ENCODE peak calls at places on chromosomes 13 and 19, in seven cellular contexts. One of them, this sample, is unnamed.

GRCh38 chr19:8324186-8325050 is 3.1 kb downstream of the RPS28 start:
- DNase-seq in GM13976: no peak
- DNase-seq in mammary epithelial cell: no peak
- DNase-seq in endodermal cell: peak; percentile 79
- DNase-seq in vagina: no peak
- DNase-seq in WTC11: no peak
- DNase-seq in mucosa of descending colon: peak; percentile 58
- DNase-seq in this sample: no peak

GRCh38 chr13:114115191-114115671 is 17.2 kb downstream of the RASA3 start:
- DNase-seq in GM13976: no peak
- DNase-seq in mammary epithelial cell: peak; percentile 19
- DNase-seq in endodermal cell: peak; percentile 51
- DNase-seq in vagina: no peak
- DNase-seq in WTC11: peak; percentile 8
- DNase-seq in mucosa of descending colon: peak; percentile 86
- DNase-seq in this sample: no peak

GRCh38 chr13:110388141-110388943 is 81.3 kb downstream of the COL4A2 start:
- DNase-seq in GM13976: no peak
- DNase-seq in mammary epithelial cell: peak; percentile 58
- DNase-seq in endodermal cell: peak; percentile 62
- DNase-seq in vagina: no peak
- DNase-seq in WTC11: peak; percentile 29
- DNase-seq in mucosa of descending colon: peak; percentile 34
- DNase-seq in this sample: no peak

GRCh38 chr19:35166100-35167063 is 11.8 kb downstream of the FXYD5 start:
- DNase-seq in GM13976: no peak
- DNase-seq in mammary epithelial cell: peak; percentile 90
- DNase-seq in endodermal cell: no peak
- DNase-seq in vagina: no peak
- DNase-seq in WTC11: no peak
- DNase-seq in mucosa of descending colon: no peak
- DNase-seq in this sample: no peak

GRCh38 chr13:61339054-61339621 is 76.5 kb downstream of the PCDH20 start:
- DNase-seq in GM13976: no peak
- DNase-seq in mammary epithelial cell: no peak
- DNase-seq in endodermal cell: no peak
- DNase-seq in vagina: no peak
- DNase-seq in WTC11: peak; percentile 19
- DNase-seq in mucosa of descending colon: no peak
- DNase-seq in this sample: no peak

GRCh38 chr13:48559638-48560320 is 26.9 kb upstream of the RCBTB2 start:
- DNase-seq in GM13976: no peak
- DNase-seq in mammary epithelial cell: peak; percentile 84
- DNase-seq in endodermal cell: no peak
- DNase-seq in vagina: no peak
- DNase-seq in WTC11: no peak
- DNase-seq in mucosa of descending colon: no peak
- DNase-seq in this sample: no peak

GRCh38 chr13:94390881-94391280 is 88.6 kb downstream of the DCT start:
- DNase-seq in GM13976: no peak
- DNase-seq in mammary epithelial cell: no peak
- DNase-seq in endodermal cell: no peak
- DNase-seq in vagina: no peak
- DNase-seq in WTC11: no peak
- DNase-seq in mucosa of descending colon: no peak
- DNase-seq in this sample: no peak

GRCh38 chr13:66503890-66504289 is 726.2 kb downstream of the PCDH9 start:
- DNase-seq in GM13976: no peak
- DNase-seq in mammary epithelial cell: no peak
- DNase-seq in endodermal cell: peak; percentile 59
- DNase-seq in vagina: no peak
- DNase-seq in WTC11: no peak
- DNase-seq in mucosa of descending colon: no peak
- DNase-seq in this sample: no peak

GRCh38 chr13:24265453-24265852 is 43.9 kb upstream of the C1QTNF9 start:
- DNase-seq in GM13976: no peak
- DNase-seq in mammary epithelial cell: no peak
- DNase-seq in endodermal cell: no peak
- DNase-seq in vagina: no peak
- DNase-seq in WTC11: no peak
- DNase-seq in mucosa of descending colon: no peak
- DNase-seq in this sample: no peak

GRCh38 chr13:45198924-45199323 is 1.9 kb downstream of the KCTD4 start:
- DNase-seq in GM13976: no peak
- DNase-seq in mammary epithelial cell: no peak
- DNase-seq in endodermal cell: no peak
- DNase-seq in vagina: no peak
- DNase-seq in WTC11: no peak
- DNase-seq in mucosa of descending colon: no peak
- DNase-seq in this sample: no peak

GRCh38 chr13:60397693-60398437 is 845 bp downstream of the TDRD3 start:
- DNase-seq in GM13976: peak; percentile 63
- DNase-seq in mammary epithelial cell: peak; percentile 60
- DNase-seq in endodermal cell: peak; percentile 87
- DNase-seq in vagina: no peak
- DNase-seq in WTC11: peak; percentile 79
- DNase-seq in mucosa of descending colon: peak; percentile 79
- DNase-seq in this sample: no peak

GRCh38 chr19:8629184-8629583 is 1.2 kb upstream of the NFILZ start:
- DNase-seq in GM13976: no peak
- DNase-seq in mammary epithelial cell: no peak
- DNase-seq in endodermal cell: no peak
- DNase-seq in vagina: no peak
- DNase-seq in WTC11: no peak
- DNase-seq in mucosa of descending colon: no peak
- DNase-seq in this sample: no peak

GRCh38 chr19:9040131-9040530 is 29.9 kb upstream of the MUC16 start:
- DNase-seq in GM13976: no peak
- DNase-seq in mammary epithelial cell: peak; percentile 3
- DNase-seq in endodermal cell: no peak
- DNase-seq in vagina: no peak
- DNase-seq in WTC11: no peak
- DNase-seq in mucosa of descending colon: no peak
- DNase-seq in this sample: no peak

GRCh38 chr13:89279374-89279773 is 1608.2 kb downstream of the SLITRK5 start:
- DNase-seq in GM13976: no peak
- DNase-seq in mammary epithelial cell: no peak
- DNase-seq in endodermal cell: no peak
- DNase-seq in vagina: no peak
- DNase-seq in WTC11: no peak
- DNase-seq in mucosa of descending colon: no peak
- DNase-seq in this sample: no peak

GRCh38 chr19:15115080-15115479 is 7.9 kb downstream of the SYDE1 start:
- DNase-seq in GM13976: no peak
- DNase-seq in mammary epithelial cell: no peak
- DNase-seq in endodermal cell: no peak
- DNase-seq in vagina: no peak
- DNase-seq in WTC11: no peak
- DNase-seq in mucosa of descending colon: no peak
- DNase-seq in this sample: no peak

GRCh38 chr13:100836696-100837095 is 162.1 kb upstream of the TMTC4 start:
- DNase-seq in GM13976: no peak
- DNase-seq in mammary epithelial cell: peak; percentile 4
- DNase-seq in endodermal cell: no peak
- DNase-seq in vagina: no peak
- DNase-seq in WTC11: no peak
- DNase-seq in mucosa of descending colon: no peak
- DNase-seq in this sample: no peak

GRCh38 chr19:34241513-34242337 is 12.6 kb upstream of the GARRE1 start:
- DNase-seq in GM13976: peak; percentile 48
- DNase-seq in mammary epithelial cell: no peak
- DNase-seq in endodermal cell: peak; percentile 95
- DNase-seq in vagina: no peak
- DNase-seq in WTC11: peak; percentile 87
- DNase-seq in mucosa of descending colon: peak; percentile 69
- DNase-seq in this sample: no peak

GRCh38 chr13:72567566-72567965 is 159.9 kb downstream of the MZT1 start:
- DNase-seq in GM13976: no peak
- DNase-seq in mammary epithelial cell: no peak
- DNase-seq in endodermal cell: peak; percentile 54
- DNase-seq in vagina: no peak
- DNase-seq in WTC11: no peak
- DNase-seq in mucosa of descending colon: no peak
- DNase-seq in this sample: no peak
- TF ChIP-seq CTCF in GM13976: no peak
- TF ChIP-seq CTCF in mammary epithelial cell: peak; percentile 21
- TF ChIP-seq CTCF in endodermal cell: peak; percentile 61
- TF ChIP-seq CTCF in vagina: no peak
- TF ChIP-seq CTCF in WTC11: no peak
- TF ChIP-seq CTCF in mucosa of descending colon: no peak
- TF ChIP-seq CTCF in this sample: no peak

GRCh38 chr19:50703915-50704548 is 15.6 kb downstream of the SHANK1 start:
- DNase-seq in GM13976: no peak
- DNase-seq in mammary epithelial cell: no peak
- DNase-seq in endodermal cell: peak; percentile 83
- DNase-seq in vagina: no peak
- DNase-seq in WTC11: no peak
- DNase-seq in mucosa of descending colon: no peak
- DNase-seq in this sample: no peak
- TF ChIP-seq CTCF in GM13976: no peak
- TF ChIP-seq CTCF in mammary epithelial cell: peak; percentile 21
- TF ChIP-seq CTCF in endodermal cell: peak; percentile 73
- TF ChIP-seq CTCF in vagina: no peak
- TF ChIP-seq CTCF in WTC11: no peak
- TF ChIP-seq CTCF in mucosa of descending colon: no peak
- TF ChIP-seq CTCF in this sample: peak; percentile 43

DNA sequence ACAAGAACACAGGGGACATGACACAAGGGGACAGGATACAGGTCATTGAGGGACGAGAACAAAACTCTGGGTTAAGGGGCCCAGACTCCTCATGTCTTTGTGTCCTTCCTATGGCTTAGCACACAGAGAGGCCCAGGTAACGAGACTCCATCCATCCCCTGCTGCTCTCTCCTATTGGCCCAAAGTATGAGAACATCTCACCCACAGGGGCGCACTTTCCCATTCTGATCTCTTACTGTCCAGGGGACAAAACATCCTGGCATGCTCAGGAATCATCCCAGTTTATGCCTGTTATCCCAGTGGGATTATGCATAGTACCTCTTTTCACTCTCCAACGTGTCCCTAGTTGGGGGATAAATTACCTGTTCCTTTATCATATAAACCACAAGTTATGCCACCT is 19.2 kb downstream of the C13orf42 start:
- DNase-seq in GM13976: no peak
- DNase-seq in mammary epithelial cell: no peak
- DNase-seq in endodermal cell: peak; percentile 63
- DNase-seq in vagina: no peak
- DNase-seq in WTC11: no peak
- DNase-seq in mucosa of descending colon: no peak
- DNase-seq in this sample: no peak
- TF ChIP-seq CTCF in GM13976: no peak
- TF ChIP-seq CTCF in mammary epithelial cell: no peak
- TF ChIP-seq CTCF in endodermal cell: peak; percentile 32
- TF ChIP-seq CTCF in vagina: no peak
- TF ChIP-seq CTCF in WTC11: no peak
- TF ChIP-seq CTCF in mucosa of descending colon: no peak
- TF ChIP-seq CTCF in this sample: no peak

DNA sequence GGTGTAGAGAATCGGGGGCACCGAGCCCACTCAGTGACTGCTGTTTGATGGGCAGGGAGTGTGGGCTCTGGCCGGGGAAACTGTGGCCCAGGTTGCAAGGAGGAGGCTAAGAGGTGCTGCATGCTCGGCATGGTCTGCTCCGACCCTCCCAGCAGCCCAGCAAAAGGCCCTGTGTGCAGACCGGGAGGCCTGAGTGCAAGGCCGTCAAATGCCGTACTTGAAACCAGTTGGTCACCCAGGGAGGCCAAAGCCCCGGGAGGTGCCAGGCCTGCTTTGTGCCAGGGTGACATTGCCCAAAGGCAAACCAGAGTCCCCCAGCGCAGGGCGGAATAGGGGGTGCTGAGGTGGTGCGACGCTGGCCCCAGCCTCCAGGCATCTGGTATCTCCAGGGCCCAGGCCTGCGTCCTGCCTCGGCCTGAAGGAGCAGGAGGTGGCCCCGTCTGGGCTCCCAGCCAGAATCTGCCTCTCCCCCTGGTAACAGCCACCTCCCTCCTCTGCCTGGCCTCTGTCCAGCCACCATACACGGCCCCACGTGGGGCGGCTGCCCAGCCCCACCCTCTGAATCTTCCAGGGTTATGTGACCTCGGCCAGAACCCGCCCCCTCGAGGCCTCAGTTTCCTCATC is 4.0 kb downstream of the PIK3R2 start:
- DNase-seq in GM13976: no peak
- DNase-seq in mammary epithelial cell: peak; percentile 88
- DNase-seq in endodermal cell: no peak
- DNase-seq in vagina: no peak
- DNase-seq in WTC11: no peak
- DNase-seq in mucosa of descending colon: peak; percentile 96
- DNase-seq in this sample: no peak
- TF ChIP-seq CTCF in GM13976: no peak
- TF ChIP-seq CTCF in mammary epithelial cell: no peak
- TF ChIP-seq CTCF in endodermal cell: no peak
- TF ChIP-seq CTCF in vagina: no peak
- TF ChIP-seq CTCF in WTC11: no peak
- TF ChIP-seq CTCF in mucosa of descending colon: no peak
- TF ChIP-seq CTCF in this sample: no peak

GRCh38 chr13:37869756-37870488 is at the start of gene TRPC4:
- DNase-seq in GM13976: peak; percentile 25
- DNase-seq in mammary epithelial cell: peak; percentile 58
- DNase-seq in endodermal cell: peak; percentile 92
- DNase-seq in vagina: no peak
- DNase-seq in WTC11: peak; percentile 76
- DNase-seq in mucosa of descending colon: peak; percentile 50
- DNase-seq in this sample: no peak
- TF ChIP-seq CTCF in GM13976: no peak
- TF ChIP-seq CTCF in mammary epithelial cell: peak; percentile 86
- TF ChIP-seq CTCF in endodermal cell: peak; percentile 81
- TF ChIP-seq CTCF in vagina: peak; percentile 34
- TF ChIP-seq CTCF in WTC11: peak; percentile 54
- TF ChIP-seq CTCF in mucosa of descending colon: no peak
- TF ChIP-seq CTCF in this sample: peak; percentile 10

DNA sequence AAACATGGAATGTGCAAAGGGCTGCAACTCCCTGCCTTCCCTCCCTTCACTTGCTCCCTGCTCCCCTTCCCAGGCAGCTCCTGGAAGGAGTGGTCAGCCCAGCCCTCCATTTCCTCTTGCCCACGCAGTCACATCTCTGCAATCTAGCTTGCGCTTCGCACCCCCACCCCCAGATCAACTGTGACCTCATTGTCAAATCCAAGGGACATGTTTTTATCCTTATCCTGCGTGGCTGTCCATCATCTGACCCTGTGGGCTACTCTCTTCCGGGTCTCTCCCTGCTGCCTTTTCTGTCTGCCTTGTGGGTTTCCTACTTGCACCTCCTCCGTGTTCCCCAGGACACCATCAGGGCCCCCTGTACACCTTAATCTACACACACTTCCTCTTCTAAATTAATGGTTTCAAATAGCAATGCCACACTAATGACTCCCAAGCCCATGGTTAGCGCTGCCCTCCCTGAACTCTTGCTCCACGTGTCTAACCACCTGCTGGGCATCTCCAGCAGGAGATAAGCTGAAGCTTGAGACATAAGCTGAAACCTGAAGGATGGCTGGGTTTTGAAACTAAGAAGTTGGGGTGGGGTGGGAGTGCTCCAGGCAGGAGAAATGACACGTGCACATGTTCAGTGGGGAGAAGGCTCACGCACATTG is 118.3 kb downstream of the USP12 start:
- DNase-seq in GM13976: no peak
- DNase-seq in mammary epithelial cell: peak; percentile 5
- DNase-seq in endodermal cell: no peak
- DNase-seq in vagina: no peak
- DNase-seq in WTC11: no peak
- DNase-seq in mucosa of descending colon: no peak
- DNase-seq in this sample: no peak
- TF ChIP-seq CTCF in GM13976: no peak
- TF ChIP-seq CTCF in mammary epithelial cell: no peak
- TF ChIP-seq CTCF in endodermal cell: no peak
- TF ChIP-seq CTCF in vagina: no peak
- TF ChIP-seq CTCF in WTC11: no peak
- TF ChIP-seq CTCF in mucosa of descending colon: no peak
- TF ChIP-seq CTCF in this sample: no peak